ENCODE peak calls at places on chromosomes 4 and X, in nine cellular contexts. One of them, this sample, is unnamed.

GRCh38 chr4:153205028-153205648 is 895 bp downstream of the TRIM2 start:
- DNase-seq in HepG2: peak
- DNase-seq in transverse colon: peak
- DNase-seq in stomach: peak
- DNase-seq in heart left ventricle: no peak
- DNase-seq in adrenal gland: no peak
- DNase-seq in uterus: no peak
- DNase-seq in right lobe of liver: no peak
- DNase-seq in ovary: no peak
- DNase-seq in this sample: no peak

GRCh38 chr4:181364504-181364903 is 878.7 kb upstream of the TENM3 start:
- DNase-seq in stomach: no peak
- DNase-seq in transverse colon: no peak
- DNase-seq in ovary: no peak
- DNase-seq in heart left ventricle: no peak
- DNase-seq in adrenal gland: no peak
- DNase-seq in HepG2: no peak
- DNase-seq in right lobe of liver: no peak
- DNase-seq in uterus: no peak
- DNase-seq in this sample: no peak

GRCh38 chr4:10861036-10861435 is 176.5 kb upstream of the CLNK start:
- DNase-seq in uterus: no peak
- DNase-seq in adrenal gland: no peak
- DNase-seq in transverse colon: no peak
- DNase-seq in right lobe of liver: no peak
- DNase-seq in heart left ventricle: no peak
- DNase-seq in HepG2: no peak
- DNase-seq in ovary: no peak
- DNase-seq in stomach: no peak
- DNase-seq in this sample: no peak

GRCh38 chr4:33722254-33722653 is 2522.1 kb downstream of the ARAP2 start:
- DNase-seq in HepG2: no peak
- DNase-seq in ovary: no peak
- DNase-seq in stomach: no peak
- DNase-seq in heart left ventricle: no peak
- DNase-seq in uterus: no peak
- DNase-seq in transverse colon: no peak
- DNase-seq in right lobe of liver: no peak
- DNase-seq in adrenal gland: no peak
- DNase-seq in this sample: no peak

GRCh38 chr4:56840559-56840958 is 19.1 kb upstream of the SPINK2 start:
- DNase-seq in HepG2: no peak
- DNase-seq in right lobe of liver: no peak
- DNase-seq in heart left ventricle: no peak
- DNase-seq in ovary: no peak
- DNase-seq in transverse colon: no peak
- DNase-seq in uterus: no peak
- DNase-seq in adrenal gland: no peak
- DNase-seq in stomach: no peak
- DNase-seq in this sample: no peak

GRCh38 chr4:90002406-90003040 is 107.9 kb downstream of the MMRN1 start:
- DNase-seq in uterus: no peak
- DNase-seq in adrenal gland: no peak
- DNase-seq in ovary: no peak
- DNase-seq in HepG2: no peak
- DNase-seq in heart left ventricle: no peak
- DNase-seq in right lobe of liver: no peak
- DNase-seq in transverse colon: no peak
- DNase-seq in stomach: no peak
- DNase-seq in this sample: no peak

GRCh38 chr4:181645489-181645888 is 597.7 kb upstream of the TENM3 start:
- DNase-seq in uterus: no peak
- DNase-seq in right lobe of liver: no peak
- DNase-seq in heart left ventricle: no peak
- DNase-seq in HepG2: no peak
- DNase-seq in transverse colon: no peak
- DNase-seq in ovary: no peak
- DNase-seq in stomach: no peak
- DNase-seq in adrenal gland: no peak
- DNase-seq in this sample: no peak

GRCh38 chrX:100864967-100865366 is 9.2 kb downstream of the NOX1 start:
- DNase-seq in right lobe of liver: no peak
- DNase-seq in adrenal gland: peak
- DNase-seq in heart left ventricle: no peak
- DNase-seq in HepG2: no peak
- DNase-seq in stomach: no peak
- DNase-seq in ovary: no peak
- DNase-seq in uterus: peak
- DNase-seq in transverse colon: no peak
- DNase-seq in this sample: no peak

GRCh38 chr4:113822555-113823290 is 61.2 kb upstream of the CAMK2D start:
- DNase-seq in heart left ventricle: no peak
- DNase-seq in right lobe of liver: no peak
- DNase-seq in stomach: no peak
- DNase-seq in ovary: no peak
- DNase-seq in transverse colon: no peak
- DNase-seq in HepG2: no peak
- DNase-seq in adrenal gland: no peak
- DNase-seq in uterus: no peak
- DNase-seq in this sample: no peak

GRCh38 chrX:124211312-124211942 is 121.0 kb upstream of the TEX13D start:
- DNase-seq in adrenal gland: no peak
- DNase-seq in heart left ventricle: no peak
- DNase-seq in HepG2: peak
- DNase-seq in transverse colon: no peak
- DNase-seq in ovary: no peak
- DNase-seq in right lobe of liver: no peak
- DNase-seq in stomach: no peak
- DNase-seq in uterus: no peak
- DNase-seq in this sample: no peak

GRCh38 chr4:111519683-111520082 is 625.6 kb upstream of the FAM241A start:
- DNase-seq in HepG2: no peak
- DNase-seq in right lobe of liver: no peak
- DNase-seq in stomach: no peak
- DNase-seq in adrenal gland: no peak
- DNase-seq in transverse colon: no peak
- DNase-seq in uterus: no peak
- DNase-seq in ovary: no peak
- DNase-seq in heart left ventricle: no peak
- DNase-seq in this sample: no peak

GRCh38 chr4:8922481-8922880 is 50.8 kb upstream of the HMX1 start:
- DNase-seq in right lobe of liver: no peak
- DNase-seq in heart left ventricle: peak
- DNase-seq in transverse colon: no peak
- DNase-seq in ovary: no peak
- DNase-seq in HepG2: no peak
- DNase-seq in uterus: no peak
- DNase-seq in stomach: peak
- DNase-seq in adrenal gland: no peak
- DNase-seq in this sample: no peak

GRCh38 chr4:148061139-148061476 is 329.2 kb downstream of the ARHGAP10 start:
- DNase-seq in stomach: no peak
- DNase-seq in heart left ventricle: no peak
- DNase-seq in transverse colon: no peak
- DNase-seq in adrenal gland: no peak
- DNase-seq in ovary: no peak
- DNase-seq in right lobe of liver: no peak
- DNase-seq in uterus: no peak
- DNase-seq in HepG2: no peak
- DNase-seq in this sample: no peak

GRCh38 chr4:144674711-144675110 is 28.8 kb downstream of the HHIP start:
- DNase-seq in uterus: no peak
- DNase-seq in HepG2: no peak
- DNase-seq in heart left ventricle: no peak
- DNase-seq in ovary: no peak
- DNase-seq in right lobe of liver: no peak
- DNase-seq in adrenal gland: no peak
- DNase-seq in transverse colon: no peak
- DNase-seq in stomach: no peak
- DNase-seq in this sample: no peak

GRCh38 chr4:120317713-120318112 is 251.1 kb upstream of the MAD2L1 start:
- DNase-seq in uterus: no peak
- DNase-seq in adrenal gland: no peak
- DNase-seq in ovary: no peak
- DNase-seq in transverse colon: no peak
- DNase-seq in heart left ventricle: no peak
- DNase-seq in stomach: no peak
- DNase-seq in right lobe of liver: no peak
- DNase-seq in HepG2: no peak
- DNase-seq in this sample: no peak

GRCh38 chr4:148573284-148573683 is 131.1 kb upstream of the NR3C2 start:
- DNase-seq in stomach: no peak
- DNase-seq in HepG2: no peak
- DNase-seq in uterus: no peak
- DNase-seq in transverse colon: no peak
- DNase-seq in heart left ventricle: no peak
- DNase-seq in adrenal gland: no peak
- DNase-seq in ovary: no peak
- DNase-seq in right lobe of liver: no peak
- DNase-seq in this sample: no peak

GRCh38 chr4:116357758-116358157 is 727.6 kb downstream of the TRAM1L1 start:
- DNase-seq in ovary: no peak
- DNase-seq in adrenal gland: no peak
- DNase-seq in uterus: no peak
- DNase-seq in transverse colon: peak
- DNase-seq in heart left ventricle: no peak
- DNase-seq in right lobe of liver: no peak
- DNase-seq in stomach: peak
- DNase-seq in HepG2: peak
- DNase-seq in this sample: peak

GRCh38 chrX:20530319-20530979 is 263.7 kb upstream of the RPS6KA3 start:
- DNase-seq in stomach: peak
- DNase-seq in adrenal gland: peak
- DNase-seq in uterus: peak
- DNase-seq in ovary: peak
- DNase-seq in right lobe of liver: peak
- DNase-seq in heart left ventricle: peak
- DNase-seq in HepG2: peak
- DNase-seq in transverse colon: peak
- DNase-seq in this sample: peak

DNA sequence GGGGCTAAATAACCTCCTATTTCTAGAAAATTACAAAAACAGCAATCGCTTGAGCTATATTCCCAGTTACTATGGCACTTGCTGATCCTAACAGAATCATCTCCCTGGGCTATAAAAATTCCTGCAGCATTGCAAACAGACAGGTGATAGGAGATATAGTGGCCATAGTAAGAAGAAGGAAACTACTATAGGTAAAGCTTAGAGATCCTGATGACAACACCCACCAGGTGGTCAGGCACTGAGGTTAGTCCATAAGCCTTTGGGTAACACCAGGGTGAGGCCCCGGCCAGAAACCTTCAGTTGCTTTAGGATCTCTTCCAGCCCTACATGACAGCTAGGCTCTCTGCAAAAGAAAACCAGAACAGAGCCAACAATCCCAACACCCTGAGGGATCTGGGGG is 197.9 kb upstream of the PPP1R2C start:
- DNase-seq in uterus: no peak
- DNase-seq in HepG2: no peak
- DNase-seq in right lobe of liver: no peak
- DNase-seq in transverse colon: no peak
- DNase-seq in adrenal gland: no peak
- DNase-seq in stomach: no peak
- DNase-seq in ovary: no peak
- DNase-seq in heart left ventricle: no peak
- DNase-seq in this sample: no peak
- H3K27ac ChIP-seq in uterus: no peak
- H3K27ac ChIP-seq in HepG2: no peak
- H3K27ac ChIP-seq in right lobe of liver: no peak
- H3K27ac ChIP-seq in transverse colon: peak
- H3K27ac ChIP-seq in adrenal gland: no peak
- H3K27ac ChIP-seq in stomach: no peak
- H3K27ac ChIP-seq in ovary: no peak
- H3K27ac ChIP-seq in heart left ventricle: no peak
- H3K27ac ChIP-seq in this sample: no peak

GRCh38 chr4:4859010-4859798 is at the start of gene MSX1:
- DNase-seq in adrenal gland: peak
- DNase-seq in stomach: peak
- DNase-seq in heart left ventricle: peak
- DNase-seq in ovary: peak
- DNase-seq in transverse colon: peak
- DNase-seq in HepG2: peak
- DNase-seq in right lobe of liver: peak
- DNase-seq in uterus: peak
- DNase-seq in this sample: peak
- TF ChIP-seq POLR2A in adrenal gland: peak
- TF ChIP-seq POLR2A in stomach: no peak
- TF ChIP-seq POLR2A in heart left ventricle: peak
- TF ChIP-seq POLR2A in ovary: peak
- TF ChIP-seq POLR2A in transverse colon: no peak
- TF ChIP-seq POLR2A in HepG2: peak
- TF ChIP-seq POLR2A in right lobe of liver: peak
- TF ChIP-seq POLR2A in uterus: peak
- TF ChIP-seq POLR2A in this sample: no peak

DNA sequence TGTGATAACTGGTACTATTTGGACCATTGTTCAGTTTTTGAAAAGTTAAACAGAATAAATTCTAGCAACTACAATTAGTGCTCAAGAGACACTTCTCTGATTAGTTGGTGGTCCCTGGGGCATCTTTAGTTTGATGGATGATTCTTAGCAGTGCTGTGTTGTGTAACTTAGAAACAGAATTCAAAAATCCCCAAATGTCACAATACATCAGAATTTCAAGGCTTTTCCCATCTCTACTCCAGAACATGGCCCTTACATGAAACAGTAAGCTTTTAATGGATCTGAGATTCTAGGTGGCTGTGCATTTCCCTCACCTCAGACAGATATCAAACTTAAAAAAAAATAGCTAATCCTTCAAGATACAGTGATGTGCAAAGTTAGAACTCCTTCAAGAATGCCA is 104.4 kb upstream of the CXCL13 start:
- DNase-seq in transverse colon: no peak
- DNase-seq in HepG2: no peak
- DNase-seq in right lobe of liver: no peak
- DNase-seq in stomach: no peak
- DNase-seq in adrenal gland: no peak
- DNase-seq in heart left ventricle: no peak
- DNase-seq in uterus: no peak
- DNase-seq in ovary: no peak
- DNase-seq in this sample: no peak
- H3K27ac ChIP-seq in transverse colon: no peak
- H3K27ac ChIP-seq in HepG2: no peak
- H3K27ac ChIP-seq in right lobe of liver: no peak
- H3K27ac ChIP-seq in stomach: no peak
- H3K27ac ChIP-seq in adrenal gland: no peak
- H3K27ac ChIP-seq in heart left ventricle: no peak
- H3K27ac ChIP-seq in uterus: no peak
- H3K27ac ChIP-seq in ovary: no peak
- H3K27ac ChIP-seq in this sample: no peak

DNA sequence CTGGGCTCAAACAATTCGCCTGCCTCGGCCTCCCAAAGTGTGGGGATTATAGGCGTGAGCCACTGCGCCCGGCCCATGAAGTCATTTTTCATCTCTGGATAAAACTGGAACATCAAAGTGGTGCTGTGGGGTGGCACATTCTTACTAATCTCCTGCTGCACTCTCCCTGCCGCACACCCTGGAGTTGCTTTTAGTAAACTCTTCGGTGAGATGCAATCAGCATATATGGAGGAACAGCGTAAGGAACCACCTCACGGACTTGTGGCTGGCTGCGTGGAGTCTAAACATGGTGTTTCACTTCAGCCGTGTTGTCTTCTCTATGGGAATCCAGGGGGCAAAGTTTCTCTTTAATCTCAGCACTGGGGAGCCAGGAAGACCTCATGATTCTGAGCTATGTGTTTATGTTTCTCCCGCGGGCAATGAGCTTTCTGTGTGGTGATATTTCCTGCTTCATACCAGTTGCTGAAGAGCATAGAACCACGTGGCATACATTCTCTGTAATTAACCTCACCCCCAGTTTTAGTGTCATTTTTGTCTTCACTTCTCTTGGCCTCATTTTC is 2.1 kb upstream of the RHOH start:
- DNase-seq in HepG2: peak
- DNase-seq in ovary: no peak
- DNase-seq in transverse colon: peak
- DNase-seq in uterus: no peak
- DNase-seq in adrenal gland: no peak
- DNase-seq in right lobe of liver: no peak
- DNase-seq in stomach: no peak
- DNase-seq in heart left ventricle: no peak
- DNase-seq in this sample: no peak
- TF ChIP-seq POLR2A in HepG2: no peak
- TF ChIP-seq POLR2A in ovary: no peak
- TF ChIP-seq POLR2A in transverse colon: peak
- TF ChIP-seq POLR2A in uterus: no peak
- TF ChIP-seq POLR2A in adrenal gland: no peak
- TF ChIP-seq POLR2A in right lobe of liver: no peak
- TF ChIP-seq POLR2A in stomach: no peak
- TF ChIP-seq POLR2A in heart left ventricle: no peak
- TF ChIP-seq POLR2A in this sample: no peak